ENCODE peak calls at places on chromosomes 5 and 9, in seven cellular contexts. I, M, Y, B, V, N and A are unnamed samples.

GRCh38 chr5:124806857-124807196 is 60.4 kb upstream of the ZNF608 start:
- DNase-seq in I (no peak), M (no peak), Y (no peak), B (no peak), V (no peak), N (no peak), A (no peak)

GRCh38 chr5:108143581-108143980 is 238.3 kb downstream of the FBXL17 start:
- DNase-seq in I (no peak), M (no peak), Y (no peak), B (no peak), V (peak), N (no peak), A (no peak)

GRCh38 chr9:37005517-37006140 is 28.4 kb downstream of the PAX5 start:
- DNase-seq in I (no peak), M (no peak), Y (no peak), B (no peak), V (no peak), N (no peak), A (no peak)

GRCh38 chr5:8060235-8061139 is 191.5 kb downstream of the MTRR start:
- DNase-seq in I (no peak), M (no peak), Y (no peak), B (no peak), V (no peak), N (no peak), A (peak)

GRCh38 chr5:104015765-104016164 is 453.2 kb upstream of the NUDT12 start:
- DNase-seq in I (no peak), M (no peak), Y (no peak), B (no peak), V (no peak), N (no peak), A (no peak)

GRCh38 chr9:79689576-79689975 is 117.8 kb downstream of the TLE4 start:
- DNase-seq in I (no peak), M (no peak), Y (no peak), B (no peak), V (no peak), N (no peak), A (no peak)

GRCh38 chr9:24846248-24846912 is 300.7 kb upstream of the IZUMO3 start:
- DNase-seq in I (no peak), M (no peak), Y (no peak), B (no peak), V (no peak), N (no peak), A (no peak)

GRCh38 chr9:131977074-131977838 is 102.4 kb downstream of the MED27 start:
- DNase-seq in I (no peak), M (no peak), Y (no peak), B (no peak), V (no peak), N (no peak), A (no peak)

GRCh38 chr5:17187401-17187800 is 30.0 kb upstream of the BASP1 start:
- DNase-seq in I (peak), M (no peak), Y (no peak), B (no peak), V (peak), N (no peak), A (no peak)

GRCh38 chr5:179110528-179110927 is 50.4 kb downstream of the ZNF354C start:
- DNase-seq in I (no peak), M (no peak), Y (peak), B (no peak), V (no peak), N (no peak), A (no peak)

GRCh38 chr5:52837068-52837467 is 49.4 kb downstream of the ITGA1 start:
- DNase-seq in I (no peak), M (no peak), Y (no peak), B (no peak), V (no peak), N (no peak), A (no peak)

GRCh38 chr5:371811-372555 is 50.5 kb downstream of the AHRR start:
- DNase-seq in I (no peak), M (peak), Y (peak), B (peak), V (no peak), N (peak), A (peak)

GRCh38 chr5:56011835-56012234 is 17.1 kb upstream of the IL6ST start:
- DNase-seq in I (no peak), M (no peak), Y (no peak), B (no peak), V (peak), N (no peak), A (no peak)

GRCh38 chr9:36123511-36123910 is 13.0 kb upstream of the GLIPR2 start:
- DNase-seq in I (no peak), M (no peak), Y (no peak), B (no peak), V (no peak), N (no peak), A (no peak)

GRCh38 chr5:66378407-66378806 is 217.8 kb upstream of the MAST4 start:
- DNase-seq in I (no peak), M (no peak), Y (no peak), B (no peak), V (no peak), N (no peak), A (no peak)

GRCh38 chr5:139204196-139204595 is 6.0 kb upstream of the SIL1 start:
- DNase-seq in I (no peak), M (no peak), Y (no peak), B (no peak), V (no peak), N (no peak), A (no peak)

GRCh38 chr5:76861616-76862015 is 11.8 kb downstream of the S100Z start:
- DNase-seq in I (no peak), M (no peak), Y (no peak), B (no peak), V (no peak), N (no peak), A (no peak)

GRCh38 chr5:105735704-105736103 is 1935.0 kb downstream of the EFNA5 start:
- DNase-seq in I (no peak), M (no peak), Y (no peak), B (no peak), V (no peak), N (no peak), A (no peak)

GRCh38 chr5:142325677-142326479 is 1.1 kb upstream of the SPRY4 start:
- DNase-seq in I (peak), M (peak), Y (peak), B (peak), V (peak), N (peak), A (peak)

GRCh38 chr9:37908698-37909186 is 4.8 kb upstream of the SLC25A51 start:
- DNase-seq in I (no peak), M (no peak), Y (peak), B (peak), V (peak), N (no peak), A (no peak)

GRCh38 chr5:76696254-76696653 is 19.7 kb upstream of the F2R start:
- DNase-seq in I (no peak), M (no peak), Y (no peak), B (no peak), V (no peak), N (no peak), A (no peak)

GRCh38 chr9:36725777-36726356 is 153.2 kb downstream of the MELK start:
- DNase-seq in I (no peak), M (peak), Y (no peak), B (no peak), V (no peak), N (no peak), A (no peak)

GRCh38 chr9:89457376-89457855 is 40.5 kb downstream of the SEMA4D start:
- DNase-seq in I (no peak), M (no peak), Y (no peak), B (no peak), V (no peak), N (no peak), A (no peak)

GRCh38 chr9:124590886-124591641 is 83.9 kb upstream of the NR5A1 start:
- DNase-seq in I (no peak), M (peak), Y (no peak), B (no peak), V (no peak), N (no peak), A (no peak)

GRCh38 chr5:112604741-112605390 is 132.8 kb upstream of the APC start:
- DNase-seq in I (no peak), M (no peak), Y (no peak), B (no peak), V (no peak), N (no peak), A (no peak)

GRCh38 chr5:178624626-178625546 is 2.0 kb downstream of the CLK4 start:
- DNase-seq in I (no peak), M (no peak), Y (no peak), B (no peak), V (peak), N (no peak), A (no peak)

GRCh38 chr9:128107260-128107970 is 20.1 kb downstream of the PTGES2 start:
- DNase-seq in I (no peak), M (no peak), Y (no peak), B (no peak), V (no peak), N (no peak), A (no peak)

GRCh38 chr9:16064701-16065230 is 511.9 kb downstream of the CCDC171 start:
- DNase-seq in I (no peak), M (no peak), Y (no peak), B (no peak), V (no peak), N (no peak), A (no peak)

GRCh38 chr5:77452351-77452750 is 39.8 kb downstream of the WDR41 start:
- DNase-seq in I (no peak), M (no peak), Y (no peak), B (no peak), V (no peak), N (no peak), A (no peak)

GRCh38 chr9:126294331-126295081 is 32.1 kb upstream of the MVB12B start:
- DNase-seq in I (no peak), M (no peak), Y (no peak), B (no peak), V (no peak), N (no peak), A (no peak)

GRCh38 chr9:130672933-130673615 is 8.7 kb downstream of the PRDM12 start:
- DNase-seq in I (no peak), M (peak), Y (no peak), B (no peak), V (no peak), N (no peak), A (peak)

GRCh38 chr9:134338394-134339182 is 12.3 kb downstream of the RXRA start:
- DNase-seq in I (no peak), M (no peak), Y (no peak), B (peak), V (no peak), N (no peak), A (no peak)

GRCh38 chr9:5549671-5550650 is 39.6 kb downstream of the PDCD1LG2 start:
- DNase-seq in I (no peak), M (peak), Y (no peak), B (no peak), V (peak), N (no peak), A (no peak)

GRCh38 chr5:149294872-149295829 is 23.5 kb downstream of the AFAP1L1 start:
- DNase-seq in I (no peak), M (no peak), Y (no peak), B (no peak), V (no peak), N (no peak), A (no peak)

GRCh38 chr9:137055385-137056364 is 1.8 kb upstream of the ENTPD2 start:
- DNase-seq in I (no peak), M (peak), Y (no peak), B (peak), V (peak), N (peak), A (no peak)

GRCh38 chr5:106085136-106085535 is 1585.6 kb downstream of the EFNA5 start:
- DNase-seq in I (no peak), M (no peak), Y (no peak), B (no peak), V (no peak), N (no peak), A (no peak)

GRCh38 chr9:129568560-129569505 is 52.1 kb downstream of the C9orf50 start:
- DNase-seq in I (peak), M (no peak), Y (no peak), B (peak), V (peak), N (peak), A (peak)

GRCh38 chr9:91580136-91580535 is 156.5 kb upstream of the NFIL3 start:
- DNase-seq in I (no peak), M (no peak), Y (no peak), B (no peak), V (peak), N (no peak), A (no peak)